ENCODE peak calls at places on chromosomes 7 and 10, in eight cellular contexts. Y is psoas muscle; O is spleen; K is endothelial cell of umbilical vein; I is neural progenitor cell; S is CD4-positive, CD25-positive, alpha-beta regulatory T cell; Z is heart left ventricle; E is effector memory CD4-positive, alpha-beta T cell. N is an unnamed sample.
A peak's percentile ranks its signal among the peaks of the same experiment; 100 is the strongest.

GRCh38 chr7:121286742-121287699 is 41.8 kb upstream of the WNT16 start:
- DNase-seq in Y (no peak), O (no peak), K (no peak), I (no peak), S (no peak), Z (no peak), E (no peak), N (no peak)

GRCh38 chr10:1116051-1116450 is 59.9 kb downstream of the WDR37 start:
- DNase-seq in Y (no peak), O (no peak), K (no peak), I (no peak), S (no peak), Z (no peak), E (no peak), N (no peak)

GRCh38 chr10:110350812-110351211 is 46.1 kb upstream of the SMNDC1 start:
- DNase-seq in Y (no peak), O (no peak), K (no peak), I (no peak), S (no peak), Z (no peak), E (no peak), N (no peak)

GRCh38 chr7:36109013-36109627 is 43.9 kb upstream of the EEPD1 start:
- DNase-seq in Y (no peak), O (no peak), K (no peak), I (no peak), S (no peak), Z (no peak), E (no peak), N (no peak)

GRCh38 chr10:79034271-79034876 is 34.4 kb upstream of the ZMIZ1 start:
- DNase-seq in Y (no peak), O (no peak), K (no peak), I (no peak), S (no peak), Z (peak; percentile 14), E (no peak), N (no peak)

GRCh38 chr7:120785056-120785455 is 72.9 kb downstream of the TSPAN12 start:
- DNase-seq in Y (no peak), O (no peak), K (no peak), I (no peak), S (no peak), Z (no peak), E (no peak), N (no peak)

GRCh38 chr7:89687266-89687665 is 467.0 kb upstream of the STEAP1 start:
- DNase-seq in Y (no peak), O (no peak), K (no peak), I (no peak), S (no peak), Z (no peak), E (no peak), N (no peak)

GRCh38 chr10:43576062-43576461 is 1.6 kb upstream of the ZNF239 start:
- DNase-seq in Y (no peak), O (no peak), K (no peak), I (no peak), S (no peak), Z (no peak), E (no peak), N (no peak)

GRCh38 chr7:149370790-149371189 is 90.1 kb downstream of the ZNF777 start:
- DNase-seq in Y (no peak), O (no peak), K (no peak), I (no peak), S (no peak), Z (no peak), E (no peak), N (no peak)

GRCh38 chr10:77591238-77591880 is 46.2 kb downstream of the KCNMA1 start:
- DNase-seq in Y (no peak), O (peak; percentile 16), K (no peak), I (no peak), S (no peak), Z (no peak), E (no peak), N (no peak)

GRCh38 chr10:62108768-62109430 is 159.7 kb downstream of the RTKN2 start:
- DNase-seq in Y (no peak), O (no peak), K (no peak), I (no peak), S (no peak), Z (no peak), E (no peak), N (no peak)
- H3K4me1 ChIP-seq in Y (no peaks in the 10 kb centered on the region), O (peaks cover 13% of the 10 kb centered on the region), K (peaks cover 4% of the 10 kb centered on the region), I (no peaks in the 10 kb centered on the region), S (peaks cover 18% of the 10 kb centered on the region), Z (no peaks in the 10 kb centered on the region), E (peaks cover 22% of the 10 kb centered on the region), N (no peaks in the 10 kb centered on the region)

DNA sequence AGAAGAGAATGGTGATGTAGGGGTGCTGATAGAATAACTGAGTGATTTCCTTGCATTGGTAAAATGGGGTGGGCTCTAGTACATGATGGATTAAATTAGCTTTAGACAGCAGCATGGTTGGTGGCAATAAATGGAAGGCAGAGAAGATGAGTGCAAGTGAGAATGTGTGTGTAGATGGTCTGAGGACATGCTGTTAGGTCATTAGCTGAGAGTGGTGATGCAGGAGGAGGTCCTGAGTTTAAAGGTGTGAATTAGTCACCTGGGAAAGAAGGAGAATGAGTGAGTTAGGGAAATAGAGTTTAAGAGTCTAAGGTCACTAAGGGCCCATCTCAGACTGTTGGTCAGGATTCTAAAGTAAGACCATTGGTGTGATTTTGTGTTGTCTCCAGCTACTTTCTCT is 17.9 kb upstream of the SEC61A2 start:
- DNase-seq in Y (no peak), O (no peak), K (no peak), I (no peak), S (no peak), Z (no peak), E (no peak), N (no peak)
- H3K36me3 ChIP-seq in Y (peaks cover 85% of the 10 kb centered on the region), O (peaks cover 71% of the 10 kb centered on the region), K (no peaks in the 10 kb centered on the region), I (peaks cover 8% of the 10 kb centered on the region), S (peaks cover 20% of the 10 kb centered on the region), Z (peaks cover 11% of the 10 kb centered on the region), E (peaks cover 6% of the 10 kb centered on the region), N (peaks cover 47% of the 10 kb centered on the region)

DNA sequence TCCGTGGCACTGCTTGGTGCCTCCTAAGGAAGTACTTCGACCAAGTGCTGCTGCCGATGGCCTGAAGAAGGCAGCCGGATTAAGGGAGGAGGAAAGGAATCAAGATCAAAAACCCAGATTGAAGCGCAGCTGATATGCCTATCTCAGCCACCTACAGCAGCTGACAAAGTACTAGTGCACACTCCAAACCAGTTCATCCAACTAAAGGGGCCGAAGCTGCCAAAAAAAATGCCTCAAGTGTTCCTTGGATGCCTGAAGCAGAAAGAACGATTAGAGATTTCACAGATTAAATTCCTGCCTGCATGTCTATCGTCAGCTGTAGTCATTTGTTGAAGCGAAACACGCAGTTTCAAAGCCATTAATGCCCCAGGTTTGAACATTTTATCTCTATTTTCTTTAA is 65.7 kb downstream of the TNRC18 start:
- DNase-seq in Y (no peak), O (no peak), K (no peak), I (no peak), S (no peak), Z (no peak), E (no peak), N (no peak)
- H3K4me3 ChIP-seq in Y (no peak overlapping the region), O (no peak overlapping the region), K (no peak overlapping the region), I (no peak overlapping the region), S (no peak overlapping the region), Z (no peak overlapping the region), E (no peak overlapping the region), N (no peak overlapping the region)

DNA sequence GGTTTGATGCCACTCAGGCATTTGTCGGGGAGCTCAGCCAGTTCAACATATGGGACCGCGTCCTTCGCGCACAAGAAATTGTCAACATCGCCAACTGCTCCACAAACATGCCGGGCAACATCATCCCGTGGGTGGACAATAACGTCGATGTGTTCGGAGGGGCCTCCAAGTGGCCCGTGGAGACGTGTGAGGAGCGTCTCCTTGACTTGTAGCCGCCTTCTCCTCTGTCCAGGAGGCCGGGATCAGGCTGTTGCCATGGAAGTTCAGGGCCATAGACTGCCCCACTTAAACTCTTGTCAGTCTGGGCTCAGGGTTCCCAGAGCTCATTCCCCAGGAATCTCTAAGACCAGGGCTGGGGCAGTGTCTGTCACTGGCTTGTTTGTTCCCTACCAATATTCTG is 11.3 kb downstream of the NPTX2 start:
- DNase-seq in Y (no peak), O (no peak), K (no peak), I (no peak), S (no peak), Z (no peak), E (no peak), N (no peak)
- H3K4me1 ChIP-seq in Y (no peaks in the 10 kb centered on the region), O (no peaks in the 10 kb centered on the region), K (no peaks in the 10 kb centered on the region), I (peaks cover 27% of the 10 kb centered on the region), S (no peaks in the 10 kb centered on the region), Z (no peaks in the 10 kb centered on the region), E (no peaks in the 10 kb centered on the region), N (no peaks in the 10 kb centered on the region)

N was measured in gastrocnemius medialis.